ENCODE peak calls at places on chromosome 1, in seven cellular contexts. D is nephron progenitor cell; G is GM04504; Y is T-helper 1 cell; P is stimulated activated naive CD8-positive, alpha-beta T cell treated with anti-CD3 and anti-CD28 coated beads, Interleukin-15, amount 100 ng/mL, for 72 hours; U is mesothelial cell of epicardium; Z is M059J. H is an unnamed sample.
A peak's percentile ranks its signal among the peaks of the same experiment; 100 is the strongest.

GRCh38 chr1:248884632-248885295 is 21.3 kb upstream of the PGBD2 start:
- DNase-seq in D (no peak), U (no peak), Z (no peak), Y (no peak), P (no peak), G (no peak), H (no peak)

GRCh38 chr1:8077120-8077573 is 51.0 kb upstream of the ERRFI1 start:
- DNase-seq in D (no peak), Y (no peak), U (no peak), P (no peak), G (peak; percentile 72), Z (peak; percentile 98), H (peak; percentile 75)

GRCh38 chr1:85366391-85366790 is 90.0 kb upstream of the BCL10 start:
- DNase-seq in G (peak; percentile 64), Y (no peak), U (no peak), P (no peak), D (no peak), Z (peak; percentile 87), H (no peak)

GRCh38 chr1:41726899-41727748 is 191.6 kb downstream of the HIVEP3 start:
- DNase-seq in G (no peak), P (no peak), Y (no peak), U (no peak), D (no peak), Z (no peak), H (peak; percentile 76)

GRCh38 chr1:246152986-246153431 is 354.1 kb downstream of the SMYD3 start:
- DNase-seq in D (no peak), U (no peak), Y (no peak), P (no peak), Z (no peak), G (no peak), H (no peak)

GRCh38 chr1:111745670-111746613 is 6.7 kb upstream of the INKA2 start:
- DNase-seq in Z (no peak), G (no peak), U (no peak), P (peak; percentile 5), D (no peak), Y (no peak), H (no peak)

GRCh38 chr1:1889847-1890505 is 911 bp downstream of the GNB1 start:
- DNase-seq in U (peak; percentile 62), Y (no peak), G (no peak), P (peak; percentile 50), Z (peak; percentile 51), D (peak; percentile 55), H (peak; percentile 76)

GRCh38 chr1:38728176-38728908 is 131.2 kb downstream of the RRAGC start:
- DNase-seq in Y (no peak), P (no peak), D (no peak), U (peak; percentile 59), Z (peak; percentile 56), G (peak; percentile 3), H (no peak)

H was measured in Peyer's patch.